ENCODE peak calls at places on chromosome 22, in nine cellular contexts. One of them, this sample, is unnamed.
A peak's percentile ranks its signal among the peaks of the same experiment; 100 is the strongest.

GRCh38 chr22:36986242-36986821 is 32.9 kb downstream of the TST start:
- DNase-seq in H9: peak; percentile 51
- DNase-seq in fibroblast of lung: no peak
- DNase-seq in mammary epithelial cell: no peak
- DNase-seq in OCI-LY7: peak; percentile 29
- DNase-seq in A549: no peak
- DNase-seq in hepatocyte: no peak
- DNase-seq in HCT116: no peak
- DNase-seq in IMR-90: no peak
- DNase-seq in this sample: no peak

GRCh38 chr22:38347944-38348750 is 30.9 kb upstream of the CSNK1E start:
- DNase-seq in H9: no peak
- DNase-seq in fibroblast of lung: no peak
- DNase-seq in mammary epithelial cell: peak; percentile 97
- DNase-seq in OCI-LY7: no peak
- DNase-seq in A549: no peak
- DNase-seq in hepatocyte: no peak
- DNase-seq in HCT116: no peak
- DNase-seq in IMR-90: peak; percentile 29
- DNase-seq in this sample: no peak

GRCh38 chr22:37340331-37341262 is 58.3 kb downstream of the CYTH4 start:
- DNase-seq in H9: peak; percentile 67
- DNase-seq in fibroblast of lung: no peak
- DNase-seq in mammary epithelial cell: no peak
- DNase-seq in OCI-LY7: no peak
- DNase-seq in A549: no peak
- DNase-seq in hepatocyte: no peak
- DNase-seq in HCT116: no peak
- DNase-seq in IMR-90: no peak
- DNase-seq in this sample: no peak

GRCh38 chr22:46849101-46849500 is 86.7 kb downstream of the TBC1D22A start:
- DNase-seq in H9: no peak
- DNase-seq in fibroblast of lung: no peak
- DNase-seq in mammary epithelial cell: no peak
- DNase-seq in OCI-LY7: no peak
- DNase-seq in A549: no peak
- DNase-seq in hepatocyte: no peak
- DNase-seq in HCT116: no peak
- DNase-seq in IMR-90: no peak
- DNase-seq in this sample: no peak

GRCh38 chr22:48340727-48341709 is 1486.7 kb downstream of the BRD1 start:
- DNase-seq in H9: no peak
- DNase-seq in fibroblast of lung: no peak
- DNase-seq in mammary epithelial cell: no peak
- DNase-seq in OCI-LY7: no peak
- DNase-seq in A549: no peak
- DNase-seq in hepatocyte: no peak
- DNase-seq in HCT116: no peak
- DNase-seq in IMR-90: no peak
- DNase-seq in this sample: no peak

GRCh38 chr22:44543781-44544181 is 45.7 kb upstream of the RTL6 start:
- DNase-seq in H9: no peak
- DNase-seq in fibroblast of lung: no peak
- DNase-seq in mammary epithelial cell: no peak
- DNase-seq in OCI-LY7: no peak
- DNase-seq in A549: no peak
- DNase-seq in hepatocyte: peak; percentile 43
- DNase-seq in HCT116: no peak
- DNase-seq in IMR-90: no peak
- DNase-seq in this sample: no peak

GRCh38 chr22:47582067-47582466 is 819.6 kb downstream of the TBC1D22A start:
- DNase-seq in H9: no peak
- DNase-seq in fibroblast of lung: no peak
- DNase-seq in mammary epithelial cell: no peak
- DNase-seq in OCI-LY7: no peak
- DNase-seq in A549: no peak
- DNase-seq in hepatocyte: no peak
- DNase-seq in HCT116: no peak
- DNase-seq in IMR-90: no peak
- DNase-seq in this sample: no peak

GRCh38 chr22:44580176-44580575 is 82.1 kb upstream of the RTL6 start:
- DNase-seq in H9: peak; percentile 19
- DNase-seq in fibroblast of lung: no peak
- DNase-seq in mammary epithelial cell: no peak
- DNase-seq in OCI-LY7: no peak
- DNase-seq in A549: no peak
- DNase-seq in hepatocyte: no peak
- DNase-seq in HCT116: no peak
- DNase-seq in IMR-90: no peak
- DNase-seq in this sample: no peak

GRCh38 chr22:30310881-30311771 is 15.6 kb downstream of the TBC1D10A start:
- DNase-seq in H9: no peak
- DNase-seq in fibroblast of lung: peak; percentile 78
- DNase-seq in mammary epithelial cell: peak; percentile 61
- DNase-seq in OCI-LY7: no peak
- DNase-seq in A549: no peak
- DNase-seq in hepatocyte: no peak
- DNase-seq in HCT116: no peak
- DNase-seq in IMR-90: peak; percentile 61
- DNase-seq in this sample: peak; percentile 71

GRCh38 chr22:30556388-30556787 is 9.8 kb upstream of the SEC14L6 start:
- DNase-seq in H9: no peak
- DNase-seq in fibroblast of lung: no peak
- DNase-seq in mammary epithelial cell: no peak
- DNase-seq in OCI-LY7: no peak
- DNase-seq in A549: no peak
- DNase-seq in hepatocyte: no peak
- DNase-seq in HCT116: no peak
- DNase-seq in IMR-90: no peak
- DNase-seq in this sample: no peak

GRCh38 chr22:50612715-50613221 is 12.2 kb downstream of the MAPK8IP2 start:
- DNase-seq in H9: peak; percentile 84
- DNase-seq in fibroblast of lung: no peak
- DNase-seq in mammary epithelial cell: no peak
- DNase-seq in OCI-LY7: peak; percentile 32
- DNase-seq in A549: no peak
- DNase-seq in hepatocyte: no peak
- DNase-seq in HCT116: no peak
- DNase-seq in IMR-90: no peak
- DNase-seq in this sample: no peak

GRCh38 chr22:45946805-45947600 is 30.0 kb downstream of the WNT7B start:
- DNase-seq in H9: no peak
- DNase-seq in fibroblast of lung: no peak
- DNase-seq in mammary epithelial cell: no peak
- DNase-seq in OCI-LY7: no peak
- DNase-seq in A549: no peak
- DNase-seq in hepatocyte: no peak
- DNase-seq in HCT116: no peak
- DNase-seq in IMR-90: no peak
- DNase-seq in this sample: no peak

GRCh38 chr22:43515902-43516301 is 104.1 kb downstream of the MPPED1 start:
- DNase-seq in H9: peak; percentile 74
- DNase-seq in fibroblast of lung: no peak
- DNase-seq in mammary epithelial cell: no peak
- DNase-seq in OCI-LY7: no peak
- DNase-seq in A549: no peak
- DNase-seq in hepatocyte: no peak
- DNase-seq in HCT116: no peak
- DNase-seq in IMR-90: no peak
- DNase-seq in this sample: no peak

GRCh38 chr22:41565403-41566054 is 4.7 kb downstream of the CSDC2 start:
- DNase-seq in H9: peak; percentile 50
- DNase-seq in fibroblast of lung: peak; percentile 84
- DNase-seq in mammary epithelial cell: peak; percentile 76
- DNase-seq in OCI-LY7: no peak
- DNase-seq in A549: peak; percentile 71
- DNase-seq in hepatocyte: peak; percentile 67
- DNase-seq in HCT116: peak; percentile 61
- DNase-seq in IMR-90: peak; percentile 89
- DNase-seq in this sample: peak; percentile 81

GRCh38 chr22:29992341-29993275 is 87.7 kb upstream of the HORMAD2 start:
- DNase-seq in H9: peak; percentile 33
- DNase-seq in fibroblast of lung: peak; percentile 68
- DNase-seq in mammary epithelial cell: peak; percentile 90
- DNase-seq in OCI-LY7: no peak
- DNase-seq in A549: no peak
- DNase-seq in hepatocyte: no peak
- DNase-seq in HCT116: no peak
- DNase-seq in IMR-90: peak; percentile 13
- DNase-seq in this sample: peak; percentile 59

GRCh38 chr22:49349841-49350381 is 477.8 kb downstream of the BRD1 start:
- DNase-seq in H9: peak; percentile 15
- DNase-seq in fibroblast of lung: no peak
- DNase-seq in mammary epithelial cell: no peak
- DNase-seq in OCI-LY7: peak; percentile 25
- DNase-seq in A549: no peak
- DNase-seq in hepatocyte: no peak
- DNase-seq in HCT116: no peak
- DNase-seq in IMR-90: no peak
- DNase-seq in this sample: no peak

GRCh38 chr22:42515896-42516295 is 3.7 kb downstream of the RRP7A start:
- DNase-seq in H9: no peak
- DNase-seq in fibroblast of lung: no peak
- DNase-seq in mammary epithelial cell: no peak
- DNase-seq in OCI-LY7: no peak
- DNase-seq in A549: no peak
- DNase-seq in hepatocyte: no peak
- DNase-seq in HCT116: no peak
- DNase-seq in IMR-90: no peak
- DNase-seq in this sample: no peak

GRCh38 chr22:19941365-19942070 is at the start of the genes COMT and TXNRD2:
- DNase-seq in H9: no peak
- DNase-seq in fibroblast of lung: peak; percentile 59
- DNase-seq in mammary epithelial cell: peak; percentile 54
- DNase-seq in OCI-LY7: peak; percentile 84
- DNase-seq in A549: peak; percentile 62
- DNase-seq in hepatocyte: no peak
- DNase-seq in HCT116: no peak
- DNase-seq in IMR-90: peak; percentile 57
- DNase-seq in this sample: no peak

GRCh38 chr22:46267431-46268279 is at the start of gene TTC38:
- DNase-seq in H9: peak; percentile 89
- DNase-seq in fibroblast of lung: peak; percentile 76
- DNase-seq in mammary epithelial cell: peak; percentile 68
- DNase-seq in OCI-LY7: no peak
- DNase-seq in A549: peak; percentile 87
- DNase-seq in hepatocyte: peak; percentile 91
- DNase-seq in HCT116: peak; percentile 75
- DNase-seq in IMR-90: peak; percentile 60
- DNase-seq in this sample: peak; percentile 51

GRCh38 chr22:36325163-36326031 is 62.4 kb downstream of the MYH9 start:
- DNase-seq in H9: no peak
- DNase-seq in fibroblast of lung: peak; percentile 99
- DNase-seq in mammary epithelial cell: peak; percentile 89
- DNase-seq in OCI-LY7: no peak
- DNase-seq in A549: no peak
- DNase-seq in hepatocyte: peak; percentile 44
- DNase-seq in HCT116: no peak
- DNase-seq in IMR-90: peak; percentile 86
- DNase-seq in this sample: peak; percentile 98

GRCh38 chr22:41762980-41763779 is 37.3 kb upstream of the CCDC134 start:
- DNase-seq in H9: peak; percentile 91
- DNase-seq in fibroblast of lung: no peak
- DNase-seq in mammary epithelial cell: peak; percentile 63
- DNase-seq in OCI-LY7: peak; percentile 72
- DNase-seq in A549: no peak
- DNase-seq in hepatocyte: peak; percentile 43
- DNase-seq in HCT116: peak; percentile 28
- DNase-seq in IMR-90: no peak
- DNase-seq in this sample: no peak

GRCh38 chr22:19663821-19664325 is 50.4 kb upstream of the SEPTIN5 start:
- DNase-seq in H9: no peak
- DNase-seq in fibroblast of lung: peak; percentile 74
- DNase-seq in mammary epithelial cell: no peak
- DNase-seq in OCI-LY7: no peak
- DNase-seq in A549: no peak
- DNase-seq in hepatocyte: no peak
- DNase-seq in HCT116: no peak
- DNase-seq in IMR-90: peak; percentile 61
- DNase-seq in this sample: peak; percentile 64

GRCh38 chr22:32776397-32776796 is 25.1 kb upstream of the TIMP3 start:
- DNase-seq in H9: no peak
- DNase-seq in fibroblast of lung: no peak
- DNase-seq in mammary epithelial cell: no peak
- DNase-seq in OCI-LY7: no peak
- DNase-seq in A549: no peak
- DNase-seq in hepatocyte: no peak
- DNase-seq in HCT116: no peak
- DNase-seq in IMR-90: no peak
- DNase-seq in this sample: no peak
- TF ChIP-seq CTCF in H9: no peak
- TF ChIP-seq CTCF in fibroblast of lung: no peak
- TF ChIP-seq CTCF in mammary epithelial cell: no peak
- TF ChIP-seq CTCF in OCI-LY7: no peak
- TF ChIP-seq CTCF in A549: no peak
- TF ChIP-seq CTCF in hepatocyte: no peak
- TF ChIP-seq CTCF in HCT116: no peak
- TF ChIP-seq CTCF in IMR-90: no peak
- TF ChIP-seq CTCF in this sample: no peak

GRCh38 chr22:27947461-27947860 is 28.4 kb upstream of the PITPNB start:
- DNase-seq in H9: no peak
- DNase-seq in fibroblast of lung: peak; percentile 30
- DNase-seq in mammary epithelial cell: no peak
- DNase-seq in OCI-LY7: no peak
- DNase-seq in A549: no peak
- DNase-seq in hepatocyte: no peak
- DNase-seq in HCT116: no peak
- DNase-seq in IMR-90: no peak
- DNase-seq in this sample: no peak
- H3K4me1 ChIP-seq in H9: no peaks in the 10 kb centered on the region
- H3K4me1 ChIP-seq in fibroblast of lung: no peaks in the 10 kb centered on the region
- H3K4me1 ChIP-seq in mammary epithelial cell: no peaks in the 10 kb centered on the region
- H3K4me1 ChIP-seq in OCI-LY7: peaks cover 26% of the 10 kb centered on the region
- H3K4me1 ChIP-seq in A549: peaks cover 8% of the 10 kb centered on the region
- H3K4me1 ChIP-seq in hepatocyte: no peaks in the 10 kb centered on the region
- H3K4me1 ChIP-seq in HCT116: peaks cover 12% of the 10 kb centered on the region
- H3K4me1 ChIP-seq in IMR-90: peaks cover 2% of the 10 kb centered on the region
- H3K4me1 ChIP-seq in this sample: no peaks in the 10 kb centered on the region

DNA sequence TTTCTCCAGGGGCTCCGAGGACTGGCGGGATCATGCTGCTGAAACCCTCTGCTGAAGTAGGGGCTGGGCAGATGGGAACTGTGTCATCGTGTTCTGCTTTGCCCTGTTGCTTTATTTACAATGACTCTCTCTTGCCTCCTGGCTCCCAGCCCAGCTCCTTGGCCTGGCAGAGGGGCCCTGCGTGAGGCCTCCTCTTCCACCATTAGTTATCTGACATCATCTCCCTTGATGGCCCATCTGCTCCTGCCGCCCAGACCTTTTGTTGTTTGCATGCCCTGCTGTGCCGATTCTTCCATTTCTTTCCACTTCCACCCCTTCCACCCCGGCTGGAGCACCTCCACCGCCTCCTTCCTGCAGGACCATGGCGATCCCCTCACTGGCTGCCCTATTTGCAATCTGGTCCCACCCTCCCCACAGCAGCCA is 201.0 kb downstream of the MYO18B start:
- DNase-seq in H9: peak; percentile 68
- DNase-seq in fibroblast of lung: no peak
- DNase-seq in mammary epithelial cell: no peak
- DNase-seq in OCI-LY7: no peak
- DNase-seq in A549: no peak
- DNase-seq in hepatocyte: peak; percentile 11
- DNase-seq in HCT116: no peak
- DNase-seq in IMR-90: no peak
- DNase-seq in this sample: no peak
- H3K4me2 ChIP-seq in H9: no peak overlapping the region
- H3K4me2 ChIP-seq in fibroblast of lung: no peak overlapping the region
- H3K4me2 ChIP-seq in mammary epithelial cell: no peak overlapping the region
- H3K4me2 ChIP-seq in OCI-LY7: no peak overlapping the region
- H3K4me2 ChIP-seq in A549: no peak overlapping the region
- H3K4me2 ChIP-seq in hepatocyte: no peak overlapping the region
- H3K4me2 ChIP-seq in HCT116: no peak overlapping the region
- H3K4me2 ChIP-seq in IMR-90: no peak overlapping the region
- H3K4me2 ChIP-seq in this sample: no peak overlapping the region

GRCh38 chr22:22207845-22208564 is 36.6 kb upstream of the VPREB1 start:
- DNase-seq in H9: peak; percentile 71
- DNase-seq in fibroblast of lung: peak; percentile 59
- DNase-seq in mammary epithelial cell: peak; percentile 66
- DNase-seq in OCI-LY7: peak; percentile 98
- DNase-seq in A549: peak; percentile 38
- DNase-seq in hepatocyte: peak; percentile 89
- DNase-seq in HCT116: peak; percentile 69
- DNase-seq in IMR-90: peak; percentile 70
- DNase-seq in this sample: peak; percentile 32
- TF ChIP-seq CTCF in H9: peak; percentile 77
- TF ChIP-seq CTCF in fibroblast of lung: peak; percentile 66
- TF ChIP-seq CTCF in mammary epithelial cell: peak; percentile 80
- TF ChIP-seq CTCF in OCI-LY7: peak; percentile 97
- TF ChIP-seq CTCF in A549: peak; percentile 53
- TF ChIP-seq CTCF in hepatocyte: peak; percentile 61
- TF ChIP-seq CTCF in HCT116: peak; percentile 68
- TF ChIP-seq CTCF in IMR-90: peak; percentile 79
- TF ChIP-seq CTCF in this sample: peak; percentile 78

This sample was measured in astrocyte.